ENCODE peak calls at places on chromosome 2, in seven cellular contexts. K is endothelial cell, U is ascending aorta, C is glutamatergic neuron, N is BE2C, M is uterus, H is brain microvascular endothelial cell. V is an unnamed sample.

GRCh38 chr2:45812039-45812500 is 160.6 kb downstream of the PRKCE start:
- DNase-seq in H (peak; percentile 43), N (no peak), M (no peak), K (no peak), U (no peak), C (no peak), V (no peak)

GRCh38 chr2:168962636-168963035 is 61.5 kb downstream of the G6PC2 start:
- DNase-seq in M (no peak), H (peak; percentile 24), C (no peak), N (no peak), U (no peak), K (no peak), V (no peak)

GRCh38 chr2:76307495-76307894 is 596.8 kb upstream of the GCFC2 start:
- DNase-seq in H (no peak), C (no peak), K (no peak), M (no peak), U (no peak), N (no peak), V (no peak)

GRCh38 chr2:168816369-168816768 is 13.9 kb downstream of the NOSTRIN start:
- DNase-seq in U (no peak), C (no peak), M (no peak), H (peak; percentile 76), N (no peak), K (no peak), V (peak; percentile 74)

GRCh38 chr2:175630319-175631246 is 371.5 kb downstream of the LNPK start:
- DNase-seq in C (no peak), H (no peak), M (no peak), N (no peak), U (no peak), K (no peak), V (no peak)

GRCh38 chr2:157572725-157573124 is 55.9 kb downstream of the ACVR1C start:
- DNase-seq in H (no peak), N (no peak), U (no peak), M (no peak), C (no peak), K (no peak), V (no peak)

GRCh38 chr2:146821836-146822316 is 1023.0 kb upstream of the ACVR2A start:
- DNase-seq in H (peak; percentile 71), K (no peak), U (no peak), N (no peak), C (no peak), M (no peak), V (peak; percentile 61)

GRCh38 chr2:99325384-99325783 is 10.7 kb downstream of the TXNDC9 start:
- DNase-seq in U (no peak), C (no peak), H (no peak), N (no peak), M (no peak), K (no peak), V (no peak)

GRCh38 chr2:54454922-54455583 is 1.1 kb upstream of the SPTBN1 start:
- DNase-seq in M (peak; percentile 36), C (peak; percentile 34), H (no peak), K (peak; percentile 64), U (no peak), N (no peak), V (no peak)

GRCh38 chr2:12099374-12099773 is 352.9 kb downstream of the LPIN1 start:
- DNase-seq in H (no peak), U (no peak), C (no peak), N (no peak), M (no peak), K (no peak), V (no peak)

GRCh38 chr2:21836766-21837543 is 713.2 kb downstream of the TDRD15 start:
- DNase-seq in K (no peak), M (no peak), U (no peak), H (peak; percentile 37), C (no peak), N (no peak), V (peak; percentile 36)
- TF ChIP-seq CTCF in K (no peak), M (no peak), U (no peak), H (no peak), C (no peak), N (no peak), V (no peak)

GRCh38 chr2:82848285-82848684 is 1610.8 kb downstream of the SUCLG1 start:
- DNase-seq in K (no peak), H (no peak), M (no peak), N (no peak), U (no peak), C (no peak), V (no peak)
- TF ChIP-seq CTCF in K (no peak), H (no peak), M (no peak), N (no peak), U (no peak), C (no peak), V (no peak)

GRCh38 chr2:224369028-224369632 is 32.8 kb downstream of the FAM124B start:
- DNase-seq in K (peak; percentile 20), U (no peak), M (no peak), H (peak; percentile 20), N (peak; percentile 20), C (no peak), V (peak; percentile 36)
- TF ChIP-seq CTCF in K (peak; percentile 68), U (no peak), M (peak; percentile 32), H (peak; percentile 60), N (peak; percentile 69), C (peak; percentile 74), V (peak; percentile 57)

GRCh38 chr2:172200495-172201085 is 97.9 kb upstream of the DLX2 start:
- DNase-seq in K (peak; percentile 14), C (no peak), N (peak; percentile 18), M (no peak), U (no peak), H (peak; percentile 56), V (no peak)
- TF ChIP-seq CTCF in K (peak; percentile 55), C (peak; percentile 39), N (peak; percentile 48), M (no peak), U (no peak), H (peak; percentile 49), V (peak; percentile 29)

GRCh38 chr2:88903744-88904353 is 212.4 kb downstream of the RPIA start:
- DNase-seq in N (peak; percentile 9), M (no peak), U (no peak), C (no peak), K (peak; percentile 40), H (peak; percentile 9), V (no peak)
- TF ChIP-seq CTCF in N (peak; percentile 63), M (peak; percentile 45), U (no peak), C (peak; percentile 84), K (peak; percentile 80), H (peak; percentile 74), V (peak; percentile 77)

GRCh38 chr2:85886141-85886540 is 2.6 kb downstream of the ST3GAL5 start:
- DNase-seq in M (no peak), H (no peak), C (no peak), U (no peak), N (no peak), K (no peak), V (no peak)

GRCh38 chr2:85888020-85888744 is 608 bp downstream of the ST3GAL5 start:
- DNase-seq in K (peak; percentile 13), H (no peak), N (peak; percentile 14), U (no peak), C (peak; percentile 39), M (no peak), V (no peak)

GRCh38 chr2:85886585-85886984 is 2.2 kb downstream of the ST3GAL5 start:
- DNase-seq in C (no peak), U (no peak), K (no peak), M (peak; percentile 79), H (peak; percentile 86), N (no peak), V (no peak)

GRCh38 chr2:85888745-85889647 is at the start of gene ST3GAL5:
- DNase-seq in U (peak; percentile 52), C (peak; percentile 94), M (peak; percentile 89), K (peak; percentile 95), H (peak; percentile 70), N (peak; percentile 88), V (no peak)

GRCh38 chr2:85887566-85888019 is 1.2 kb downstream of the ST3GAL5 start:
- DNase-seq in H (no peak), M (peak; percentile 52), N (peak; percentile 39), U (no peak), K (peak; percentile 37), C (peak; percentile 45), V (no peak)
- TF ChIP-seq CTCF in H (no peak), M (peak; percentile 36), N (no peak), U (peak; percentile 12), K (no peak), C (no peak), V (peak; percentile 19)

V was measured in astrocyte of the cerebellum.